ENCODE peak calls at places on chromosomes 13 and 19, in nine cellular contexts. K is fibroblast of lung, H is astrocyte, Z is K562, U is GM23248, J is neural progenitor cell, X is MM.1S, W is mammary epithelial cell, A is GM23338. M is an unnamed sample. For H4K20me1, the result is how much of the 10 kb centered on the place peaks cover.

GRCh38 chr13:37136187-37136586 is 30.7 kb upstream of the CSNK1A1L start:
- DNase-seq in X (no peak), W (no peak), H (peak), K (no peak), Z (no peak), U (peak), A (no peak), J (no peak), M (no peak)

GRCh38 chr19:48491793-48492123 is 19.9 kb downstream of the LMTK3 start:
- DNase-seq in Z (no peak), H (no peak), U (no peak), W (no peak), A (peak), X (no peak), J (peak), K (no peak), M (no peak)

GRCh38 chr19:36916991-36917390 is 859 bp downstream of the ZNF568 start:
- DNase-seq in J (peak), A (peak), X (no peak), Z (no peak), K (peak), W (peak), U (peak), H (peak), M (no peak)

GRCh38 chr13:76019421-76020044 is 383.4 kb downstream of the LMO7 start:
- DNase-seq in K (no peak), U (no peak), Z (no peak), H (no peak), X (no peak), A (peak), J (peak), W (no peak), M (peak)

GRCh38 chr13:95235944-95236343 is 65.3 kb downstream of the ABCC4 start:
- DNase-seq in W (no peak), J (no peak), A (peak), K (no peak), H (no peak), Z (no peak), U (no peak), X (no peak), M (no peak)

GRCh38 chr19:35262101-35262761 is 6.5 kb upstream of the USF2 start:
- DNase-seq in W (no peak), H (no peak), U (no peak), X (no peak), A (no peak), K (no peak), J (no peak), Z (no peak), M (no peak)

GRCh38 chr13:35392768-35393167 is 83.7 kb downstream of the MAB21L1 start:
- DNase-seq in Z (no peak), U (no peak), H (no peak), A (no peak), J (no peak), W (no peak), X (no peak), K (no peak), M (no peak)

GRCh38 chr13:30292325-30292724 is 15.0 kb downstream of the KATNAL1 start:
- DNase-seq in X (no peak), J (no peak), Z (no peak), A (peak), H (no peak), K (no peak), W (no peak), U (no peak), M (no peak)

GRCh38 chr13:21347753-21348318 is 111.3 kb downstream of the ZDHHC20 start:
- DNase-seq in K (no peak), W (no peak), A (peak), X (no peak), Z (peak), J (no peak), H (no peak), U (no peak), M (no peak)

DNA sequence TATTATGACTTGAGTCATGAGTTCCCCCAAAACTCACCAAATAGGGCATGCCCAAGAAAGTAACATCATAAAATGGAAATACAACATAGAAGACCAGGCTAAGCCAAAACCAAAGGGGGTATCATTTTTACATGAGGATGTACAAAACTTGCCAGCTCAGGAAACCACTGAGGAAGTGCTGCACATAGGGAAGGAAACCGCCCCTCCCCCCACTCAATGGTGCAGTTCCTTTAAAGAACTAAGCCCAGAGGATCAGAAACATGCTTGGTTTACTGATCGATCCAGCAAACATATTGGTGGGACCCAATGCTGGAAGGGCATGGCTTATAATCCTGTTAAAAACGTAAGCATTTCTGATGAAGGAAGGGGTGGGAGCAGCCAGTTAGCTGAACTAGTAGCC is 4.2 kb upstream of the ZNF486 start:
- DNase-seq in W (no peak), U (no peak), J (no peak), H (no peak), Z (no peak), K (no peak), A (no peak), X (no peak), M (no peak)
- H3K27ac ChIP-seq in W (no peak), U (no peak), J (no peak), H (no peak), Z (no peak), K (no peak), A (no peak), X (no peak), M (no peak)

GRCh38 chr19:19538767-19539166 is 702 bp downstream of the CILP2 start:
- DNase-seq in Z (no peak), W (no peak), X (no peak), U (peak), H (no peak), A (peak), K (no peak), J (no peak), M (no peak)

GRCh38 chr19:19540707-19541515 is 2.8 kb downstream of the CILP2 start:
- DNase-seq in W (peak), A (peak), U (peak), K (peak), Z (peak), H (no peak), X (no peak), J (peak), M (peak)

GRCh38 chr19:19541572-19541971 is 3.5 kb downstream of the CILP2 start:
- DNase-seq in A (peak), Z (no peak), K (no peak), U (no peak), X (no peak), W (no peak), J (no peak), H (no peak), M (no peak)

GRCh38 chr19:19538077-19538764 is at the start of gene CILP2:
- DNase-seq in H (no peak), W (no peak), Z (peak), U (peak), A (peak), X (no peak), K (no peak), J (peak), M (peak)

DNA sequence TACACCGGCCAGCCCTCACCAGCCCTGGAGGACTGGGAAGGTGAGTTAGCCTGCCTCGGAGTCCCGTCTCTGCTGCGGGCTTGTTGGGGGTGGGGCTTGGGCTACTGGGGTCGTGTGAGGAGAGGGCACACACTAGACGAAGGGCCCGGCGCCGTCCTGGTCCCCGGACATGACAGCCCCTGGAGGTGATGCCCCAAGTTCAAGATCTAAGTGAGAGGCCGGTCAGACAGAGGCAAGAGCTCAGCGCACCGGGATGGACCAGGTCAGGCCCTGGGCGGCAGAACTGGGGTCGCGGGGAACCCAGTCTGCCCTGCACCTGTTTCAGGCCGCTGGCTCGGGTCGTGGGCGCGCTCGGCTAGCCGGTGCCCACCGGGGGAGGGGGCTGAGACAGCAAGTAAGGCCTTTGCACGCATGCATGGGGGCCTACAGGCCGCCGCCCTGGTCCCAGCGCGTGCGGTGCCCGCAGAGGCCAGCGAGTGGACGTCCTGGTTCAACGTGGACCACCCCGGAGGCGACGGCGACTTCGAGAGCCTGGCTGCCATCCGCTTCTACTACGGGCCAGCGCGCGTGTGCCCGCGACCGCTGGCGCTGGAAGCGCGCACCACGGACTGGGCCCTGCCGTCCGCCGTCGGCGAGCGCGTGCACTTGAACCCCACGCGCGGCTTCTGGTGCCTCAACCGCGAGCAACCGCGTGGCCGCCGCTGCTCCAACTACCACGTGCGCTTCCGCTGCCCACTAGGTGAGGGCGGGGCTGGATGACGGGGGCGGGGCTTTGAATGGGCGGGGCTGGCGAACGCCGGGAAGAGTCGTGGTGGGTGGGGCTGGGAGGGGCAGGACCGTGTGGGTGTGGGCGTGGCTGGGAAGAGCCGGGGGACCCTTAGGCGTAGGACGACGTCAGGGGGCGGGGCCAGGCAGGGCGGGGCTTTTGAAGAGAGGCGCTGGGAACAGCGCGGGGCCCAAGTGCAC is 2.0 kb downstream of the CILP2 start:
- DNase-seq in H (peak), J (peak), W (peak), K (peak), A (peak), Z (peak), U (peak), X (no peak), M (peak)
- TF ChIP-seq EZH2 in H (no peak), J (no peak), W (no peak), K (no peak), A (no peak), Z (no peak), U (no peak), X (no peak), M (no peak)

GRCh38 chr13:114185182-114185971 is 6.3 kb downstream of the CFAP97D2 start:
- DNase-seq in U (no peak), K (no peak), X (no peak), Z (no peak), H (no peak), W (no peak), J (no peak), A (no peak), M (no peak)
- H4K20me1 ChIP-seq in U (under half), K (under half), X (under half), Z (under half), H (under half), W (under half), J (under half), A (under half), M (under half)

GRCh38 chr19:13156968-13157882 is 7.0 kb downstream of the IER2 start:
- DNase-seq in X (no peak), A (no peak), Z (no peak), H (no peak), J (no peak), W (no peak), K (no peak), U (peak), M (peak)
- H3K27ac ChIP-seq in X (no peak), A (peak), Z (no peak), H (no peak), J (no peak), W (no peak), K (no peak), U (peak), M (peak)

GRCh38 chr19:13302521-13303270 is 152.5 kb downstream of the IER2 start:
- DNase-seq in W (no peak), H (no peak), U (peak), K (no peak), J (peak), A (peak), X (no peak), Z (no peak), M (peak)
- TF ChIP-seq EZH2 in W (no peak), H (no peak), U (no peak), K (no peak), J (no peak), A (no peak), X (no peak), Z (no peak), M (no peak)

DNA sequence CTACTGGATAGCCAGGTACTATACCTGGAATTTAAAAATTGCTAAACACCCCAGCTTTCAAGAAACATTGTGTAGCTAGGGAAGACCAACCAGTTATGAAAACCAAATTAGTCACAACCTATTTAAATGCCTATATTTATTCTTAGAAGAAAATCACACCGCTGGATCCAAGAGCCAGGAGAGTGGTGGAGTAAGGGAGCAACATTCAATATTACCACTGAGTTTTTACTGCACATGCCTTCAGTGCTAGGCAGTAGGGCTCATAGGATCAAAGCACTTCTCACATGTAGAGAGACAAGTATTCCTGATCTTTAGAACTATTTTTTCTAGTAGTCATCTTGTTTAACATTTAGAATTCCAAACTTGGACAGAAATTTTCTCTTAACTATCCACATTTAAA is 11.2 kb downstream of the ITM2B start:
- DNase-seq in W (no peak), Z (no peak), K (no peak), A (no peak), J (no peak), U (no peak), X (no peak), H (no peak), M (no peak)
- H4K20me1 ChIP-seq in W (under half), Z (under half), K (under half), A (under half), J (under half), U (under half), X (under half), H (under half), M (under half)

DNA sequence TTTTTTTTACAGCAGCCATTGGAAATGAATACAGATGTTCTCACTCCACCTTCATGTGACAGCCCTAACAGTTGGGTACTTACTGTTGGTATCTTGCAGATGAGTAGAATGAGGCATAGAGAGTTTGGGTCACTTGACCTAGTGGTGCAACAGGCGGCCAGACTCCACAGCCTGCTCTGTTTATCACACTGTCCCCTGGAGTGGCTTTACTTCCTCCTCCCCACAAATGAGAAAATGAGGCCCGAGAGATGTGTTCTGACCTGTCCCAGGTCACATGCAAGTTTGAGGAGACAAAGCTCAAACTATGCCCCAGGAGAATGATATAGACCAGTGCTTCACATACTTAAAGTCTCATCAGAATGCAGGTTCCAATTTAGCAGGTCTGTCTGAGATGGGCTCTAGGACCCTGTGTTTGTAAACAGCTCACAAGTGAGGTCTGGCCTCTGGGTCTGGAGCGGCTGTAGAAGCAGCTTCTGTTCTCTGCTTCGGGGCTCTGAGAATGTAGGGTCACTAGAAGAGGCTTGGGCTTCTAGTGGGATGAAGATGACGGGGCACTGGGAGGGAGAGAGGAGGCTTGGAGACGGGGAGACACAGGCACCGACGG is 37.4 kb upstream of the RCBTB2 start:
- DNase-seq in W (no peak), A (no peak), K (no peak), U (no peak), H (no peak), X (no peak), J (no peak), Z (no peak), M (no peak)
- H3K27ac ChIP-seq in W (no peak), A (no peak), K (no peak), U (no peak), H (no peak), X (no peak), J (no peak), Z (no peak), M (no peak)